ENCODE peak calls at places on chromosomes 11 and 22, in four cellular contexts. A, F, L and U are unnamed samples.
A peak's percentile ranks its signal among the peaks of the same experiment; 100 is the strongest.

GRCh38 chr22:46537221-46537945 is at the start of gene CELSR1:
- DNase-seq in A (peak; percentile 22), L (no peak), F (peak; percentile 84), U (peak; percentile 28)

GRCh38 chr22:24894998-24895397 is 51.5 kb downstream of the LHFPL7 start:
- DNase-seq in A (peak; percentile 89), F (peak; percentile 66), L (peak; percentile 77), U (peak; percentile 90)

GRCh38 chr11:66420671-66421476 is at the start of gene NPAS4:
- DNase-seq in A (no peak), L (no peak), F (no peak), U (no peak)

GRCh38 chr11:2525166-2525861 is 80.5 kb downstream of the KCNQ1 start:
- DNase-seq in F (peak; percentile 55), L (no peak), A (no peak), U (no peak)

GRCh38 chr11:27244900-27245299 is 118.1 kb downstream of the CCDC34 start:
- DNase-seq in F (no peak), A (no peak), L (no peak), U (no peak)

GRCh38 chr11:68373189-68373809 is 60.9 kb downstream of the LRP5 start:
- DNase-seq in F (no peak), L (peak; percentile 62), A (peak; percentile 63), U (no peak)

GRCh38 chr11:68328374-68329091 is 16.1 kb downstream of the LRP5 start:
- DNase-seq in F (peak; percentile 88), L (peak; percentile 18), A (peak; percentile 56), U (no peak)

GRCh38 chr11:69892986-69893555 is 73.9 kb upstream of the FGF3 start:
- DNase-seq in L (no peak), F (no peak), A (no peak), U (no peak)

GRCh38 chr11:61004841-61005240 is 33.4 kb downstream of the CD6 start:
- DNase-seq in F (no peak), L (peak; percentile 14), A (peak; percentile 6), U (peak; percentile 19)

GRCh38 chr22:39439170-39439569 is 17.6 kb upstream of the MGAT3 start:
- DNase-seq in A (peak; percentile 70), F (no peak), L (peak; percentile 47), U (peak; percentile 88)

GRCh38 chr11:83222499-83222898 is 29.0 kb downstream of the ANKRD42 start:
- DNase-seq in L (no peak), F (no peak), A (no peak), U (peak; percentile 8)